ENCODE peak calls at places on chromosomes 11 and 22, in five cellular contexts. N, S, E, K and Q are unnamed samples.

GRCh38 chr11:6734616-6735015 is 37.2 kb downstream of the OR2AG2 start:
- DNase-seq in K (no peak), N (no peak), E (no peak), S (no peak), Q (no peak)

GRCh38 chr11:7673724-7674434 is 579 bp upstream of the CYB5R2 start:
- DNase-seq in K (peak; percentile 76), N (peak; percentile 49), E (no peak), S (peak; percentile 33), Q (no peak)

GRCh38 chr11:64868904-64869570 is 9.4 kb downstream of the EHD1 start:
- DNase-seq in E (peak; percentile 60), S (peak; percentile 61), K (no peak), N (peak; percentile 51), Q (no peak)

GRCh38 chr11:64777449-64778222 is 706 bp downstream of the SF1 start:
- DNase-seq in E (peak; percentile 81), N (peak; percentile 86), K (peak; percentile 84), S (peak; percentile 86), Q (no peak)

GRCh38 chr22:17884084-17884483 is 109.8 kb upstream of the BID start:
- DNase-seq in E (no peak), S (no peak), K (no peak), N (no peak), Q (no peak)

GRCh38 chr11:67370351-67371076 is 2.9 kb downstream of the CLCF1 start:
- DNase-seq in E (no peak), K (no peak), S (no peak), N (peak; percentile 38), Q (no peak)

GRCh38 chr11:86047275-86047991 is 21.5 kb downstream of the PICALM start:
- DNase-seq in K (no peak), E (no peak), S (peak; percentile 37), N (no peak), Q (no peak)

GRCh38 chr11:65636108-65636809 is 1.6 kb upstream of the SIPA1 start:
- DNase-seq in N (no peak), E (no peak), K (no peak), S (no peak), Q (no peak)

GRCh38 chr22:22478450-22478849 is 30.1 kb downstream of the ZNF280B start:
- DNase-seq in E (no peak), S (no peak), N (no peak), K (no peak), Q (no peak)

GRCh38 chr11:61071208-61071681 is 31.0 kb upstream of the CD5 start:
- DNase-seq in S (no peak), E (no peak), N (peak; percentile 37), K (peak; percentile 32), Q (no peak)

GRCh38 chr22:30968015-30968923 is at the start of gene MORC2:
- DNase-seq in K (peak; percentile 75), E (peak; percentile 69), S (peak; percentile 70), N (peak; percentile 65), Q (no peak)

GRCh38 chr11:117843666-117844484 is 19.3 kb upstream of the FXYD2 start:
- DNase-seq in S (peak; percentile 81), K (peak; percentile 84), E (peak; percentile 64), N (peak; percentile 88), Q (no peak)

GRCh38 chr11:3942160-3942955 is 86.9 kb downstream of the STIM1 start:
- DNase-seq in K (no peak), S (no peak), E (no peak), N (no peak), Q (no peak)
- H3K4me1 ChIP-seq in K (peaks cover 21% of the 10 kb centered on the region), S (peaks cover 45% of the 10 kb centered on the region), E (peaks cover 23% of the 10 kb centered on the region), N (peaks cover 38% of the 10 kb centered on the region), Q (peaks cover 57% of the 10 kb centered on the region)

GRCh38 chr11:96051820-96052219 is 127.9 kb upstream of the MTMR2 start:
- DNase-seq in S (no peak), K (no peak), E (no peak), N (no peak), Q (no peak)

GRCh38 chr11:96050435-96051182 is 126.7 kb upstream of the MTMR2 start:
- DNase-seq in S (no peak), E (peak; percentile 9), K (no peak), N (no peak), Q (no peak)

GRCh38 chr11:96055706-96056387 is 131.9 kb upstream of the MTMR2 start:
- DNase-seq in N (no peak), S (no peak), E (no peak), K (no peak), Q (no peak)

GRCh38 chr11:96054870-96055705 is 131.2 kb upstream of the MTMR2 start:
- DNase-seq in E (peak; percentile 26), S (no peak), N (no peak), K (no peak), Q (no peak)

GRCh38 chr11:96052921-96053631 is 129.2 kb upstream of the MTMR2 start:
- DNase-seq in K (no peak), E (no peak), S (no peak), N (no peak), Q (no peak)
- TF ChIP-seq EP300 in K (no peak), E (no peak), S (no peak), N (no peak), Q (no peak)

DNA sequence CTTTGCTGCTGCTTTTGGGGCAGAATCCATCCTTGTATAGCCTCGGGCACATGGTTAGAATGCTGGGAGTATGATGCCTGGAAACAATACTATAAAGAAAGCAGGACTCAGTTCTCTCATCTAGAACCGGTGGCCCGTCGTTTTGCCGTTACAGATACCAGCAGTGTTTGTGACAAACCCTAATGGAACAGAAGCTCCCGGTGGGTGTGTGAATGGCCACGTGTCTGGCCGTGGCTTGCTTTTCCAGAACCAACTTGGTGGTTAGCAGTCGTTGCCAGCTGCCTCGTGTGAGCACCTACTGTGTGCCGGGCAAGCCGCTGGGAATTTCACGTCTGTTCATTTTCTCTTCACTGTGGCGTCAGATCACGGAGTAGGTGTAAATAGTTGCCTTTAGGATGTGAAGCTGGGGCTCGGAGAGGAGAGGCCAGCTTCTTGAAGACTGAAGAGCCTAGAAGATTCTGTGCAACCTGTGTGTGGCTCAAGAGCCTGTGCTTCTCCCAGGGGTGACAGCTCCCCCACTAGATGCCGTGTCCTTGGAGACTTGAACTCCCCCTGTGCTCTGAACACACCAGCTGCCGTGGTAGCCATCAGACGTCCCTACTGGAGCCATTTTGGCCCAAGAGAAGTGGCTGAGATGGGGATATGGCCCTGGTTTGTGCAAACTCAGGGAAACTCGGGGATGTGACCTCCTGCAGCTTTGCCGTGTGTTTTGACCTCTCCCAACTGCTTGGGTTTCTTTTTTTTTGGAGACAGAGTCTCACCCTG is 57.5 kb upstream of the PPARA start:
- DNase-seq in K (no peak), E (no peak), N (peak; percentile 32), S (no peak), Q (no peak)
- H3K4me1 ChIP-seq in K (peaks cover 34% of the 10 kb centered on the region), E (peaks cover 77% of the 10 kb centered on the region), N (peaks cover 56% of the 10 kb centered on the region), S (peaks cover 74% of the 10 kb centered on the region), Q (peaks cover 100% of the 10 kb centered on the region)

DNA sequence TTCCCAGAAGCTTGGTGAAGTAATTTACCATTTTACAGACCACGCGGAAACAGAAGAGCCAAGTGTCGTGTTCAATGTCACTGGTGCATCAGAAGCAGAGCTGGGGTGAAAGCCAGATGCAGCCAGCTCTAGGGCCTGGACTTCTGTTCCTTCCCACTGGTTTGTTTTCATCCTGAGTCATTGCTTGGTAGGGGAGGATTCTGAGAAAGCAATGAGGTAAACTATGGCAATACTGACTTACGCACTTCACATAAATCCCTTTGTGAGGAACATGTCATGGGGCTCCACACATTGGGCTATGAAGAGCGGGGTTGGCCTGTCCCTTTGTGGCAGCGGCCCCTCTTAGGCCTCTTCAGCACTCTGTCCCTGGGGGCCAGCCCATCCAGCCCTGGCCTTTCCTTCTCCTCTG is 52.4 kb upstream of the RBFOX2 start:
- DNase-seq in K (peak; percentile 26), N (no peak), S (no peak), E (no peak), Q (no peak)
- TF ChIP-seq EP300 in K (peak; percentile 87), N (no peak), S (no peak), E (no peak), Q (no peak)

GRCh38 chr11:19615503-19615902 is 97.1 kb upstream of the NAV2 start:
- DNase-seq in S (no peak), N (no peak), K (no peak), E (no peak), Q (no peak)
- H3K4me1 ChIP-seq in S (no peaks in the 10 kb centered on the region), N (peaks cover 6% of the 10 kb centered on the region), K (no peaks in the 10 kb centered on the region), E (no peaks in the 10 kb centered on the region), Q (peaks cover 26% of the 10 kb centered on the region)

GRCh38 chr11:44506375-44507016 is 59.0 kb upstream of the CD82 start:
- DNase-seq in E (no peak), S (no peak), N (no peak), K (no peak), Q (no peak)

GRCh38 chr11:44507491-44507890 is 58.0 kb upstream of the CD82 start:
- DNase-seq in E (no peak), K (no peak), N (no peak), S (no peak), Q (no peak)

GRCh38 chr11:44507896-44508440 is 57.5 kb upstream of the CD82 start:
- DNase-seq in S (no peak), N (no peak), K (no peak), E (no peak), Q (no peak)

GRCh38 chr11:44502506-44502905 is 63.0 kb upstream of the CD82 start:
- DNase-seq in N (no peak), K (no peak), S (no peak), E (no peak), Q (no peak)

DNA sequence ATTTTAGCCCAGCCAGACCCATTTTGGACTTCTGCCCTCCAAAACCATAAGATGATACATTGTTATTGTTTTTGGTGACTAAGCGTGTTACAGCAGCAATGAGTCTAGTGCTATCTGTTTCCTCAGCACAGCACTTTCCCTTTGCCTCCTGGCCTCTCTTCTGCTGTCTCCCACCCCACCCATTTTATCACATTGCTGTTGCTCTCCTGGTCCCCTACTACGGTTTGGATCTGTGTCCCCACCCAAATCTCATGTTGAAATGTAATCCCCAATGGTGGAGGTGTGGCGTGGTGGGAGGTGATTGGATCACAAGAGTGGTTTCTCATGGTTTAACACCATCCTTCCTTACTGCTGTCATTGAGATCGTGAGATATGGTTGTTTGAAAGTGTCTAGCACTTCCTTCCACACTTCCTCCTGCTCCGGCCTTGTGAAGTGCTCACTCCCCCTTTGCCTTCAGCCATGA is 59.8 kb upstream of the CD82 start:
- DNase-seq in E (no peak), N (no peak), S (no peak), K (no peak), Q (no peak)
- TF ChIP-seq EP300 in E (no peak), N (no peak), S (no peak), K (no peak), Q (no peak)

GRCh38 chr11:121368504-121368903 is 75.9 kb downstream of the SC5D start:
- DNase-seq in S (no peak), N (no peak), E (no peak), K (no peak), Q (no peak)
- H3K4me1 ChIP-seq in S (no peaks in the 10 kb centered on the region), N (peaks cover 7% of the 10 kb centered on the region), E (no peaks in the 10 kb centered on the region), K (peaks cover 23% of the 10 kb centered on the region), Q (no peaks in the 10 kb centered on the region)

DNA sequence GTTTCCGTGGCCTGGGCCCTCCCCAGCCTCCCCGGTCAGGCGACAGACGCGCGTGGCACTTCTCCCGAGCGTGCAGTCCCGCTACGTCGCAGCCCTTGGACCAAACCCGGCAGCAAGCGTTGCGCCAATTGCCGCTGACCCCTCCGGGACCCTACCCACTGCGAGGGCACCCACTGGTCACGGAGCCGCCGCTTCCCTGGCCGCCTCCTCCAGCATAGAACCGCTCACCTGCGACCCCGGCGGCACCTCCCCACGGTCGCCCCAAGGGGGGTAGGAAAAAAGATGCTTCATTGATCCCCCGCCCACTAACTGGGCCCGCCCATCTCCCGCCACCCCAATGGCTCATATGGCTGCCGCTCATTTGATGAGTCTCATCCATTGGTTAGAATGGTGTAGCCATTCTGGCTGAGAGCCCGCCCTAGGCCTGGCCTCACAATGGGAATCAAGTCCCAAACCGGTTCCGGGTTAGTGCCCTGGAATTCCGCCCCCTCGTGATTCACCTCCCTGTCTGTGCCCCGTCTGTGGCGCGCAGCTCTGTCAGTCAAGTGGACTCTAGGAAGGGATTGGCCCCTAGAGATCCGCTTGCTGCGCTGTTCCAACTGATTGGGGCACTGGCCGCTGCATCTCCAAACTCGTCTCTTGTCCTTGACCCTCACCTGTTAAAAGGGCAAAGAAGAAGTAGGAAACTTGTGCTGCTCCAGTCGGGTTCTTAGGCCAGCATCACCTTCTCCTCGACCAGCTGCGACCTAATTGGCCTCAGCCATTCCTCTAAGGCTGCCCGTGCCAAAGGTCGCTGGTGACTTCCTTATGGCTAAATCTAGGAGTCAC is at the start of gene MSANTD4:
- DNase-seq in N (peak; percentile 99), E (peak; percentile 98), S (peak; percentile 99), K (peak; percentile 99), Q (peak; percentile 100)
- TF ChIP-seq EP300 in N (no peak), E (no peak), S (no peak), K (no peak), Q (no peak)